ENCODE peak calls at places on chromosomes 16 and 17, in six cellular contexts. E is neuronal stem cell, I is H1, M is IMR-90, R is HCT116, L is PC-3. C is an unnamed sample.
A peak's percentile ranks its signal among the peaks of the same experiment; 100 is the strongest.

GRCh38 chr17:34519286-34519685 is 60.1 kb upstream of the TMEM132E start:
- DNase-seq in M (no peak), R (no peak), I (peak; percentile 85), E (peak; percentile 54), L (no peak), C (no peak)

GRCh38 chr16:13560151-13560550 is 359.8 kb upstream of the ERCC4 start:
- DNase-seq in R (no peak), M (no peak), E (no peak), I (no peak), L (no peak), C (no peak)

GRCh38 chr16:53052519-53053501 is at the start of gene CHD9NB:
- DNase-seq in I (no peak), E (no peak), M (peak; percentile 86), R (peak; percentile 73), L (peak; percentile 71), C (peak; percentile 99)

GRCh38 chr16:48897698-48898205 is 287.8 kb upstream of the N4BP1 start:
- DNase-seq in L (no peak), R (no peak), E (no peak), I (no peak), M (no peak), C (no peak)

GRCh38 chr17:68843522-68843921 is 111.7 kb downstream of the ABCA8 start:
- DNase-seq in L (no peak), R (no peak), I (no peak), M (no peak), E (no peak), C (no peak)

GRCh38 chr16:86319871-86320270 is 190.5 kb upstream of the FOXF1 start:
- DNase-seq in I (no peak), R (no peak), E (no peak), L (no peak), M (peak; percentile 38), C (no peak)

GRCh38 chr17:38465420-38466345 is 37.4 kb downstream of the ARHGAP23 start:
- DNase-seq in R (no peak), L (no peak), M (peak; percentile 71), E (no peak), I (no peak), C (peak; percentile 71)

GRCh38 chr16:56603589-56603988 is 4.8 kb upstream of the MT2A start:
- DNase-seq in E (no peak), R (peak; percentile 56), L (peak; percentile 72), I (no peak), M (peak; percentile 53), C (no peak)

GRCh38 chr17:4634981-4635380 is 6.5 kb downstream of the ALOX15 start:
- DNase-seq in E (no peak), L (no peak), R (no peak), I (no peak), M (no peak), C (no peak)

GRCh38 chr17:43393944-43394482 is 4.8 kb upstream of the ARL4D start:
- DNase-seq in M (peak; percentile 83), I (peak; percentile 97), R (peak; percentile 79), L (peak; percentile 89), E (peak; percentile 92), C (peak; percentile 68)

GRCh38 chr16:72898216-72898825 is 149.6 kb downstream of the ZFHX3 start:
- DNase-seq in I (no peak), M (no peak), L (no peak), E (no peak), R (no peak), C (no peak)

GRCh38 chr17:44314869-44315661 is 6.7 kb downstream of the RUNDC3A start:
- DNase-seq in M (no peak), E (no peak), L (peak; percentile 75), R (no peak), I (peak; percentile 81), C (peak; percentile 59)

GRCh38 chr17:59328534-59329095 is 2.8 kb upstream of the YPEL2 start:
- DNase-seq in I (no peak), R (no peak), E (no peak), M (no peak), L (no peak), C (no peak)

GRCh38 chr17:82283208-82283749 is 9.8 kb upstream of the CSNK1D start:
- DNase-seq in L (peak; percentile 84), I (no peak), E (no peak), R (no peak), M (peak; percentile 93), C (peak; percentile 94)

GRCh38 chr17:9230861-9231260 is 209.6 kb downstream of the NTN1 start:
- DNase-seq in L (no peak), R (no peak), I (no peak), M (no peak), E (no peak), C (no peak)

GRCh38 chr17:32491371-32492280 is 4.8 kb downstream of the CDK5R1 start:
- DNase-seq in L (no peak), E (no peak), M (no peak), R (no peak), I (no peak), C (no peak)

GRCh38 chr16:28136751-28137434 is 73.4 kb upstream of the GSG1L start:
- DNase-seq in M (no peak), R (no peak), I (no peak), L (no peak), E (no peak), C (no peak)

GRCh38 chr17:5667871-5668270 is 83.6 kb upstream of the NLRP1 start:
- DNase-seq in R (peak; percentile 19), M (no peak), L (no peak), I (peak; percentile 47), E (no peak), C (no peak)

GRCh38 chr17:72030067-72030899 is 90.5 kb upstream of the SOX9 start:
- DNase-seq in L (peak; percentile 63), R (no peak), M (peak; percentile 61), I (peak; percentile 75), E (peak; percentile 45), C (peak; percentile 53)

GRCh38 chr16:68885321-68885720 is 42.0 kb downstream of the TANGO6 start:
- DNase-seq in E (no peak), L (no peak), M (no peak), R (no peak), I (no peak), C (no peak)

GRCh38 chr17:80596760-80597608 is 52.3 kb downstream of the RPTOR start:
- DNase-seq in R (no peak), M (peak; percentile 36), E (no peak), L (peak; percentile 78), I (no peak), C (peak; percentile 53)

GRCh38 chr16:68365167-68365817 is 54.5 kb downstream of the PRMT7 start:
- DNase-seq in L (no peak), R (no peak), I (no peak), E (no peak), M (no peak), C (no peak)

GRCh38 chr17:16931318-16932060 is 40.4 kb downstream of the TNFRSF13B start:
- DNase-seq in R (no peak), M (no peak), E (no peak), I (no peak), L (no peak), C (no peak)

GRCh38 chr17:22514315-22514714 is 822.0 kb downstream of the KCNJ18 start:
- DNase-seq in M (no peak), E (no peak), R (no peak), I (no peak), L (no peak), C (no peak)

GRCh38 chr16:16067127-16067526 is 117.7 kb downstream of the ABCC1 start:
- DNase-seq in R (no peak), L (no peak), E (no peak), I (no peak), M (peak; percentile 54), C (no peak)

GRCh38 chr17:71902931-71903506 is 217.8 kb upstream of the SOX9 start:
- DNase-seq in M (peak; percentile 52), R (no peak), I (no peak), L (peak; percentile 31), E (no peak), C (no peak)

GRCh38 chr17:83144421-83145357 is 65.3 kb downstream of the METRNL start:
- DNase-seq in I (no peak), E (no peak), M (peak; percentile 5), R (no peak), L (no peak), C (no peak)

GRCh38 chr17:43324205-43324893 is 74.4 kb upstream of the ARL4D start:
- DNase-seq in L (no peak), R (no peak), M (no peak), I (no peak), E (no peak), C (no peak)

GRCh38 chr17:48791128-48792032 is 25.6 kb downstream of the TTLL6 start:
- DNase-seq in M (peak; percentile 79), E (peak; percentile 67), I (peak; percentile 85), R (peak; percentile 87), L (peak; percentile 99), C (peak; percentile 68)

GRCh38 chr17:57363580-57363979 is 107.3 kb downstream of the MSI2 start:
- DNase-seq in I (no peak), R (no peak), L (no peak), M (no peak), E (no peak), C (no peak)
- H3K4me1 ChIP-seq in I (peaks cover 11% of the 10 kb centered on the region), R (peaks cover 30% of the 10 kb centered on the region), L (peaks cover 12% of the 10 kb centered on the region), M (peaks cover 2% of the 10 kb centered on the region), E (peaks cover 25% of the 10 kb centered on the region), C (peaks cover 4% of the 10 kb centered on the region)

GRCh38 chr17:77772899-77773358 is 185.6 kb upstream of the TNRC6C start:
- DNase-seq in E (no peak), L (no peak), I (peak; percentile 74), R (no peak), M (no peak), C (no peak)

GRCh38 chr17:77772461-77772897 is 186.0 kb upstream of the TNRC6C start:
- DNase-seq in R (peak; percentile 32), L (peak; percentile 50), M (peak; percentile 33), I (peak; percentile 87), E (peak; percentile 43), C (no peak)

GRCh38 chr17:77771587-77771986 is 186.9 kb upstream of the TNRC6C start:
- DNase-seq in I (no peak), M (no peak), E (no peak), R (no peak), L (no peak), C (no peak)

GRCh38 chr17:77771145-77771544 is 187.4 kb upstream of the TNRC6C start:
- DNase-seq in L (no peak), M (no peak), E (no peak), I (no peak), R (no peak), C (no peak)

DNA sequence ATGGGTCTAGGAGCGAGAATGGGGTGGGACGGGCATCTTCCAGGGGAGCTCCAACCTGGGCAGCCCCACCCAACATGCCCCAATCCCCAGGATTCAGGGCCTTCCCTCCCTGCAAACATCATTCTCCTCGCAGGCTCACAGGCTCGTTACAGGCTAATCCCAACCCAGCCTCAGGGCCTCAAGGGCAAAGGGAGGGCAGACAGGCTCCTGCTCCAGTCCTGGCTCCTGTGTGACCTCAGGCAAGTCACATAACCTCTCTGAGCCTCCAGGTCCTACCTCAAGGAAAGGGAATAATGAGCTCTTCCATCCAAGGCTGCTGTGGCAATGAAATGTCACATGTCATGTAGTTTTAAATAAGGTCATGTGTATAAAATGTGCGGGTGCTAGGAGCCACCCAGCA is 186.5 kb upstream of the TNRC6C start:
- DNase-seq in E (no peak), I (no peak), R (no peak), L (no peak), M (no peak), C (no peak)
- H3K4me2 ChIP-seq in E (no peak overlapping the region), I (no peak overlapping the region), R (no peak overlapping the region), L (no peak overlapping the region), M (no peak overlapping the region), C (no peak overlapping the region)

GRCh38 chr16:75179208-75179607 is 27.8 kb downstream of the CTRB2 start:
- DNase-seq in M (no peak), L (no peak), E (no peak), I (no peak), R (no peak), C (no peak)
- H3K9me3 ChIP-seq in M (peaks cover 24% of the 10 kb centered on the region), L (no peaks in the 10 kb centered on the region), E (peaks cover 16% of the 10 kb centered on the region), I (peaks cover 12% of the 10 kb centered on the region), R (peaks cover 9% of the 10 kb centered on the region), C (peaks cover 10% of the 10 kb centered on the region)

GRCh38 chr17:17944253-17944652 is 27.9 kb downstream of the TOM1L2 start:
- DNase-seq in L (no peak), E (no peak), M (no peak), I (no peak), R (no peak), C (no peak)
- H3K4me1 ChIP-seq in L (peaks cover 83% of the 10 kb centered on the region), E (peaks cover 14% of the 10 kb centered on the region), M (peaks cover 43% of the 10 kb centered on the region), I (peaks cover 16% of the 10 kb centered on the region), R (peaks cover 52% of the 10 kb centered on the region), C (peaks cover 43% of the 10 kb centered on the region)

C was measured in mammary epithelial cell.